ENCODE peak calls at places on chromosomes 3 and 15, in four cellular contexts. L, C, G and Y are unnamed samples.

GRCh38 chr15:64134322-64134829 is 17.2 kb upstream of the SNX22 start:
- DNase-seq in C (no peak), G (peak), L (no peak), Y (no peak)

GRCh38 chr3:65170357-65171090 is 482.7 kb upstream of the ADAMTS9 start:
- DNase-seq in G (peak), L (no peak), C (no peak), Y (no peak)

GRCh38 chr3:48434591-48435222 is 4.8 kb upstream of the PLXNB1 start:
- DNase-seq in G (no peak), L (no peak), C (no peak), Y (no peak)

GRCh38 chr3:118818386-118818785 is 216.3 kb downstream of the IGSF11 start:
- DNase-seq in G (no peak), C (no peak), L (no peak), Y (no peak)

GRCh38 chr15:92076536-92076935 is 223.0 kb downstream of the SLCO3A1 start:
- DNase-seq in C (no peak), G (no peak), L (no peak), Y (no peak)

GRCh38 chr3:194250104-194251002 is 100.8 kb downstream of the CPN2 start:
- DNase-seq in L (no peak), C (no peak), G (peak), Y (no peak)

GRCh38 chr3:48743773-48744172 is 26.8 kb upstream of the IP6K2 start:
- DNase-seq in L (no peak), C (no peak), G (no peak), Y (no peak)

GRCh38 chr3:72745146-72745976 is 102.9 kb downstream of the SHQ1 start:
- DNase-seq in G (peak), L (no peak), C (no peak), Y (no peak)

GRCh38 chr3:46671541-46672348 is 21.7 kb downstream of the ALS2CL start:
- DNase-seq in L (no peak), G (peak), C (no peak), Y (peak)